ENCODE peak calls at places on chromosome X, in four cellular contexts. I, Z, L and K are unnamed samples.

GRCh38 chrX:116317409-116317808 is 119.0 kb upstream of the SLC6A14 start:
- DNase-seq in I (no peak), Z (peak; percentile 27), L (peak; percentile 86), K (peak; percentile 78)

GRCh38 chrX:12979630-12980015 is 4.7 kb downstream of the TMSB4X start:
- DNase-seq in I (no peak), Z (no peak), L (no peak), K (no peak)

GRCh38 chrX:68462653-68463052 is 29.4 kb upstream of the OPHN1 start:
- DNase-seq in I (no peak), Z (no peak), L (peak; percentile 64), K (peak; percentile 46)

GRCh38 chrX:41909068-41909467 is 14.3 kb downstream of the CASK start:
- DNase-seq in I (no peak), Z (no peak), L (no peak), K (no peak)

GRCh38 chrX:39039890-39040289 is 238.6 kb downstream of the MID1IP1 start:
- DNase-seq in I (no peak), Z (no peak), L (no peak), K (no peak)

GRCh38 chrX:49171752-49172279 is at the start of gene PLP2:
- DNase-seq in I (no peak), Z (peak; percentile 65), L (peak; percentile 35), K (peak; percentile 67)

GRCh38 chrX:19673334-19674040 is 158.2 kb upstream of the MAP3K15 start:
- DNase-seq in I (peak; percentile 64), Z (peak; percentile 69), L (peak; percentile 95), K (peak; percentile 83)

GRCh38 chrX:45775462-45775861 is 574.8 kb upstream of the DIPK2B start:
- DNase-seq in I (no peak), Z (no peak), L (peak; percentile 66), K (peak; percentile 5)

GRCh38 chrX:46184749-46185148 is 360.5 kb downstream of the ZNF674 start:
- DNase-seq in I (no peak), Z (no peak), L (no peak), K (no peak)

GRCh38 chrX:103685396-103685795 is 1.1 kb downstream of the MORF4L2 start:
- DNase-seq in I (no peak), Z (no peak), L (peak; percentile 44), K (peak; percentile 11)

GRCh38 chrX:402857-403256 is 16.1 kb upstream of the PPP2R3B start:
- DNase-seq in I (no peak), Z (no peak), L (no peak), K (no peak)

GRCh38 chrX:119756926-119757635 is 1.3 kb upstream of the SOWAHD start:
- DNase-seq in I (no peak), Z (no peak), L (no peak), K (no peak)

GRCh38 chrX:71912156-71912555 is 1.5 kb downstream of the NHSL2 start:
- DNase-seq in I (no peak), Z (no peak), L (no peak), K (no peak)

GRCh38 chrX:52034211-52034610 is 34.8 kb downstream of the MAGED4B start:
- DNase-seq in I (no peak), Z (no peak), L (no peak), K (no peak)

GRCh38 chrX:135484636-135485289 is 35.7 kb upstream of the INTS6L start:
- DNase-seq in I (peak; percentile 11), Z (no peak), L (peak; percentile 79), K (peak; percentile 6)

GRCh38 chrX:3345281-3346081 is 971 bp downstream of the MXRA5 start:
- DNase-seq in I (no peak), Z (peak; percentile 67), L (peak; percentile 66), K (peak; percentile 83)

GRCh38 chrX:35115205-35115604 is 172.6 kb downstream of the FAM47B start:
- DNase-seq in I (peak; percentile 31), Z (no peak), L (peak; percentile 10), K (no peak)

GRCh38 chrX:74246524-74246923 is 57.5 kb upstream of the ZCCHC13 start:
- DNase-seq in I (no peak), Z (no peak), L (peak; percentile 18), K (no peak)

GRCh38 chrX:68532828-68533227 is 34.0 kb downstream of the YIPF6 start:
- DNase-seq in I (no peak), Z (no peak), L (peak; percentile 3), K (no peak)

GRCh38 chrX:17081535-17081934 is 135.1 kb downstream of the REPS2 start:
- DNase-seq in I (no peak), Z (no peak), L (peak; percentile 6), K (no peak)

GRCh38 chrX:29634516-29634915 is 580.8 kb upstream of the MAGEB2 start:
- DNase-seq in I (no peak), Z (no peak), L (peak; percentile 41), K (no peak)

GRCh38 chrX:16023790-16024734 is 99.3 kb upstream of the GRPR start:
- DNase-seq in I (no peak), Z (no peak), L (peak; percentile 24), K (no peak)

GRCh38 chrX:53717205-53717604 is 30.7 kb upstream of the HUWE1 start:
- DNase-seq in I (no peak), Z (no peak), L (no peak), K (no peak)

GRCh38 chrX:87425618-87426017 is 92.0 kb upstream of the KLHL4 start:
- DNase-seq in I (no peak), Z (no peak), L (no peak), K (no peak)

GRCh38 chrX:81003491-81004185 is 194.0 kb upstream of the BRWD3 start:
- DNase-seq in I (no peak), Z (no peak), L (no peak), K (no peak)

GRCh38 chrX:1534321-1535168 is 2.4 kb downstream of the P2RY8 start:
- DNase-seq in I (no peak), Z (no peak), L (no peak), K (no peak)

GRCh38 chrX:10444204-10444603 is 176.2 kb downstream of the MID1 start:
- DNase-seq in I (no peak), Z (no peak), L (no peak), K (no peak)

GRCh38 chrX:2374086-2374485 is 126.7 kb downstream of the DHRSX start:
- DNase-seq in I (no peak), Z (no peak), L (peak; percentile 46), K (no peak)